ENCODE peak calls at places on chromosomes 3 and 15, in seven cellular contexts. One of them, this sample, is unnamed.

GRCh38 chr3:9781551-9781950 is 10.7 kb downstream of the TADA3 start:
- DNase-seq in foreskin fibroblast: no peak
- DNase-seq in NAMALWA: peak
- DNase-seq in ELR: no peak
- DNase-seq in activated CD4-positive, alpha-beta T cell treated with anti-CD3 and anti-CD28 coated beads, Interleukin-2, amount 50 U/mL, for 1 hour: no peak
- DNase-seq in pons: no peak
- DNase-seq in activated T-helper 1 cell treated with anti-CD3 and anti-CD28 coated beads, Interleukin-12 subunit alpha, Interleukin-12 subunit beta, Interleukin-2, Interleukin-4 antibody, amounts not matched to agents 30 ng/mL and 10 ng/mL and 1 ng/mL, durations not matched to agents 14 hours and 24 hours and 36 hours: no peak
- DNase-seq in this sample: no peak

GRCh38 chr3:65955792-65956477 is 82.8 kb downstream of the MAGI1 start:
- DNase-seq in foreskin fibroblast: peak
- DNase-seq in NAMALWA: no peak
- DNase-seq in ELR: peak
- DNase-seq in activated CD4-positive, alpha-beta T cell treated with anti-CD3 and anti-CD28 coated beads, Interleukin-2, amount 50 U/mL, for 1 hour: no peak
- DNase-seq in pons: no peak
- DNase-seq in activated T-helper 1 cell treated with anti-CD3 and anti-CD28 coated beads, Interleukin-12 subunit alpha, Interleukin-12 subunit beta, Interleukin-2, Interleukin-4 antibody, amounts not matched to agents 30 ng/mL and 10 ng/mL and 1 ng/mL, durations not matched to agents 14 hours and 24 hours and 36 hours: no peak
- DNase-seq in this sample: no peak

GRCh38 chr3:14602006-14602803 is 49.4 kb upstream of the CCDC174 start:
- DNase-seq in foreskin fibroblast: no peak
- DNase-seq in NAMALWA: no peak
- DNase-seq in ELR: no peak
- DNase-seq in activated CD4-positive, alpha-beta T cell treated with anti-CD3 and anti-CD28 coated beads, Interleukin-2, amount 50 U/mL, for 1 hour: no peak
- DNase-seq in pons: no peak
- DNase-seq in activated T-helper 1 cell treated with anti-CD3 and anti-CD28 coated beads, Interleukin-12 subunit alpha, Interleukin-12 subunit beta, Interleukin-2, Interleukin-4 antibody, amounts not matched to agents 30 ng/mL and 10 ng/mL and 1 ng/mL, durations not matched to agents 14 hours and 24 hours and 36 hours: no peak
- DNase-seq in this sample: no peak

GRCh38 chr3:141933421-141934300 is 57.2 kb downstream of the ATP1B3 start:
- DNase-seq in foreskin fibroblast: no peak
- DNase-seq in NAMALWA: no peak
- DNase-seq in ELR: no peak
- DNase-seq in activated CD4-positive, alpha-beta T cell treated with anti-CD3 and anti-CD28 coated beads, Interleukin-2, amount 50 U/mL, for 1 hour: no peak
- DNase-seq in pons: no peak
- DNase-seq in activated T-helper 1 cell treated with anti-CD3 and anti-CD28 coated beads, Interleukin-12 subunit alpha, Interleukin-12 subunit beta, Interleukin-2, Interleukin-4 antibody, amounts not matched to agents 30 ng/mL and 10 ng/mL and 1 ng/mL, durations not matched to agents 14 hours and 24 hours and 36 hours: no peak
- DNase-seq in this sample: peak

GRCh38 chr3:13764161-13764560 is 115.7 kb downstream of the WNT7A start:
- DNase-seq in foreskin fibroblast: no peak
- DNase-seq in NAMALWA: no peak
- DNase-seq in ELR: no peak
- DNase-seq in activated CD4-positive, alpha-beta T cell treated with anti-CD3 and anti-CD28 coated beads, Interleukin-2, amount 50 U/mL, for 1 hour: no peak
- DNase-seq in pons: no peak
- DNase-seq in activated T-helper 1 cell treated with anti-CD3 and anti-CD28 coated beads, Interleukin-12 subunit alpha, Interleukin-12 subunit beta, Interleukin-2, Interleukin-4 antibody, amounts not matched to agents 30 ng/mL and 10 ng/mL and 1 ng/mL, durations not matched to agents 14 hours and 24 hours and 36 hours: no peak
- DNase-seq in this sample: no peak

GRCh38 chr3:33787328-33788009 is 11.0 kb upstream of the PDCD6IP start:
- DNase-seq in foreskin fibroblast: peak
- DNase-seq in NAMALWA: peak
- DNase-seq in ELR: peak
- DNase-seq in activated CD4-positive, alpha-beta T cell treated with anti-CD3 and anti-CD28 coated beads, Interleukin-2, amount 50 U/mL, for 1 hour: peak
- DNase-seq in pons: peak
- DNase-seq in activated T-helper 1 cell treated with anti-CD3 and anti-CD28 coated beads, Interleukin-12 subunit alpha, Interleukin-12 subunit beta, Interleukin-2, Interleukin-4 antibody, amounts not matched to agents 30 ng/mL and 10 ng/mL and 1 ng/mL, durations not matched to agents 14 hours and 24 hours and 36 hours: peak
- DNase-seq in this sample: peak

GRCh38 chr3:65473746-65474145 is 565.0 kb downstream of the MAGI1 start:
- DNase-seq in foreskin fibroblast: peak
- DNase-seq in NAMALWA: no peak
- DNase-seq in ELR: peak
- DNase-seq in activated CD4-positive, alpha-beta T cell treated with anti-CD3 and anti-CD28 coated beads, Interleukin-2, amount 50 U/mL, for 1 hour: no peak
- DNase-seq in pons: no peak
- DNase-seq in activated T-helper 1 cell treated with anti-CD3 and anti-CD28 coated beads, Interleukin-12 subunit alpha, Interleukin-12 subunit beta, Interleukin-2, Interleukin-4 antibody, amounts not matched to agents 30 ng/mL and 10 ng/mL and 1 ng/mL, durations not matched to agents 14 hours and 24 hours and 36 hours: no peak
- DNase-seq in this sample: no peak

GRCh38 chr3:133301194-133301593 is 98.7 kb upstream of the BFSP2 start:
- DNase-seq in foreskin fibroblast: peak
- DNase-seq in NAMALWA: no peak
- DNase-seq in ELR: peak
- DNase-seq in activated CD4-positive, alpha-beta T cell treated with anti-CD3 and anti-CD28 coated beads, Interleukin-2, amount 50 U/mL, for 1 hour: no peak
- DNase-seq in pons: no peak
- DNase-seq in activated T-helper 1 cell treated with anti-CD3 and anti-CD28 coated beads, Interleukin-12 subunit alpha, Interleukin-12 subunit beta, Interleukin-2, Interleukin-4 antibody, amounts not matched to agents 30 ng/mL and 10 ng/mL and 1 ng/mL, durations not matched to agents 14 hours and 24 hours and 36 hours: no peak
- DNase-seq in this sample: no peak

GRCh38 chr3:169112153-169112892 is 551.2 kb downstream of the MECOM start:
- DNase-seq in foreskin fibroblast: peak
- DNase-seq in NAMALWA: no peak
- DNase-seq in ELR: peak
- DNase-seq in activated CD4-positive, alpha-beta T cell treated with anti-CD3 and anti-CD28 coated beads, Interleukin-2, amount 50 U/mL, for 1 hour: no peak
- DNase-seq in pons: no peak
- DNase-seq in activated T-helper 1 cell treated with anti-CD3 and anti-CD28 coated beads, Interleukin-12 subunit alpha, Interleukin-12 subunit beta, Interleukin-2, Interleukin-4 antibody, amounts not matched to agents 30 ng/mL and 10 ng/mL and 1 ng/mL, durations not matched to agents 14 hours and 24 hours and 36 hours: no peak
- DNase-seq in this sample: no peak

GRCh38 chr3:168250415-168250861 is 154.7 kb upstream of the GOLIM4 start:
- DNase-seq in foreskin fibroblast: peak
- DNase-seq in NAMALWA: no peak
- DNase-seq in ELR: peak
- DNase-seq in activated CD4-positive, alpha-beta T cell treated with anti-CD3 and anti-CD28 coated beads, Interleukin-2, amount 50 U/mL, for 1 hour: no peak
- DNase-seq in pons: no peak
- DNase-seq in activated T-helper 1 cell treated with anti-CD3 and anti-CD28 coated beads, Interleukin-12 subunit alpha, Interleukin-12 subunit beta, Interleukin-2, Interleukin-4 antibody, amounts not matched to agents 30 ng/mL and 10 ng/mL and 1 ng/mL, durations not matched to agents 14 hours and 24 hours and 36 hours: no peak
- DNase-seq in this sample: peak

GRCh38 chr15:100021653-100022052 is 288.4 kb upstream of the LYSMD4 start:
- DNase-seq in foreskin fibroblast: no peak
- DNase-seq in NAMALWA: no peak
- DNase-seq in ELR: no peak
- DNase-seq in activated CD4-positive, alpha-beta T cell treated with anti-CD3 and anti-CD28 coated beads, Interleukin-2, amount 50 U/mL, for 1 hour: no peak
- DNase-seq in pons: no peak
- DNase-seq in activated T-helper 1 cell treated with anti-CD3 and anti-CD28 coated beads, Interleukin-12 subunit alpha, Interleukin-12 subunit beta, Interleukin-2, Interleukin-4 antibody, amounts not matched to agents 30 ng/mL and 10 ng/mL and 1 ng/mL, durations not matched to agents 14 hours and 24 hours and 36 hours: no peak
- DNase-seq in this sample: no peak

GRCh38 chr3:30344288-30344687 is 262.1 kb upstream of the TGFBR2 start:
- DNase-seq in foreskin fibroblast: no peak
- DNase-seq in NAMALWA: no peak
- DNase-seq in ELR: no peak
- DNase-seq in activated CD4-positive, alpha-beta T cell treated with anti-CD3 and anti-CD28 coated beads, Interleukin-2, amount 50 U/mL, for 1 hour: no peak
- DNase-seq in pons: no peak
- DNase-seq in activated T-helper 1 cell treated with anti-CD3 and anti-CD28 coated beads, Interleukin-12 subunit alpha, Interleukin-12 subunit beta, Interleukin-2, Interleukin-4 antibody, amounts not matched to agents 30 ng/mL and 10 ng/mL and 1 ng/mL, durations not matched to agents 14 hours and 24 hours and 36 hours: no peak
- DNase-seq in this sample: no peak

GRCh38 chr3:64808056-64808455 is 120.3 kb upstream of the ADAMTS9 start:
- DNase-seq in foreskin fibroblast: no peak
- DNase-seq in NAMALWA: no peak
- DNase-seq in ELR: no peak
- DNase-seq in activated CD4-positive, alpha-beta T cell treated with anti-CD3 and anti-CD28 coated beads, Interleukin-2, amount 50 U/mL, for 1 hour: no peak
- DNase-seq in pons: no peak
- DNase-seq in activated T-helper 1 cell treated with anti-CD3 and anti-CD28 coated beads, Interleukin-12 subunit alpha, Interleukin-12 subunit beta, Interleukin-2, Interleukin-4 antibody, amounts not matched to agents 30 ng/mL and 10 ng/mL and 1 ng/mL, durations not matched to agents 14 hours and 24 hours and 36 hours: no peak
- DNase-seq in this sample: no peak

GRCh38 chr3:58594117-58594516 is 16.9 kb upstream of the FAM107A start:
- DNase-seq in foreskin fibroblast: no peak
- DNase-seq in NAMALWA: no peak
- DNase-seq in ELR: no peak
- DNase-seq in activated CD4-positive, alpha-beta T cell treated with anti-CD3 and anti-CD28 coated beads, Interleukin-2, amount 50 U/mL, for 1 hour: no peak
- DNase-seq in pons: no peak
- DNase-seq in activated T-helper 1 cell treated with anti-CD3 and anti-CD28 coated beads, Interleukin-12 subunit alpha, Interleukin-12 subunit beta, Interleukin-2, Interleukin-4 antibody, amounts not matched to agents 30 ng/mL and 10 ng/mL and 1 ng/mL, durations not matched to agents 14 hours and 24 hours and 36 hours: no peak
- DNase-seq in this sample: no peak

GRCh38 chr3:56702487-56703315 is 19.6 kb upstream of the TASOR start:
- DNase-seq in foreskin fibroblast: peak
- DNase-seq in NAMALWA: peak
- DNase-seq in ELR: peak
- DNase-seq in activated CD4-positive, alpha-beta T cell treated with anti-CD3 and anti-CD28 coated beads, Interleukin-2, amount 50 U/mL, for 1 hour: peak
- DNase-seq in pons: peak
- DNase-seq in activated T-helper 1 cell treated with anti-CD3 and anti-CD28 coated beads, Interleukin-12 subunit alpha, Interleukin-12 subunit beta, Interleukin-2, Interleukin-4 antibody, amounts not matched to agents 30 ng/mL and 10 ng/mL and 1 ng/mL, durations not matched to agents 14 hours and 24 hours and 36 hours: no peak
- DNase-seq in this sample: peak

This sample was measured in KBM-7.